ENCODE peak calls at places on chromosome 17, in five cellular contexts. E is effector CD4-positive, alpha-beta T cell; D is T-helper 17 cell; X is stimulated activated naive B cell treated with anti-CD40 and anti-IgM and Interleukin-4, amounts not matched to agents 10 μg/mL and 1 μg/mL and 100 μg/mL, for 72 hours; Z is amniotic epithelial cell. N is an unnamed sample.
A peak's percentile ranks its signal among the peaks of the same experiment; 100 is the strongest.

GRCh38 chr17:32314636-32315035 is 27.3 kb downstream of the C17orf75 start:
- DNase-seq in E (no peak), D (no peak), X (no peak), Z (no peak), N (no peak)

GRCh38 chr17:39114744-39115534 is 36.5 kb downstream of the PLXDC1 start:
- DNase-seq in E (no peak), D (no peak), X (no peak), Z (peak; percentile 60), N (no peak)

GRCh38 chr17:49708515-49709161 is 874 bp upstream of the SLC35B1 start:
- DNase-seq in E (no peak), D (no peak), X (no peak), Z (peak; percentile 55), N (no peak)

GRCh38 chr17:13518271-13519000 is 83.3 kb downstream of the HS3ST3A1 start:
- DNase-seq in E (no peak), D (no peak), X (no peak), Z (peak; percentile 91), N (no peak)

GRCh38 chr17:4853195-4853762 is 20.1 kb downstream of the MINK1 start:
- DNase-seq in E (no peak), D (no peak), X (no peak), Z (peak; percentile 71), N (no peak)

GRCh38 chr17:80818871-80819270 is 172.8 kb upstream of the CHMP6 start:
- DNase-seq in E (no peak), D (no peak), X (no peak), Z (no peak), N (no peak)

GRCh38 chr17:2704890-2705248 is 6.7 kb downstream of the CLUH start:
- DNase-seq in E (no peak), D (no peak), X (no peak), Z (no peak), N (no peak)

GRCh38 chr17:80970044-80970761 is 21.4 kb upstream of the CHMP6 start:
- DNase-seq in E (peak; percentile 24), D (peak; percentile 37), X (no peak), Z (no peak), N (peak; percentile 82)

GRCh38 chr17:57518587-57519118 is 226.4 kb downstream of the CCDC182 start:
- DNase-seq in E (no peak), D (no peak), X (no peak), Z (no peak), N (no peak)

GRCh38 chr17:14125518-14126125 is 56.3 kb downstream of the COX10 start:
- DNase-seq in E (no peak), D (no peak), X (no peak), Z (no peak), N (no peak)

GRCh38 chr17:1313270-1314005 is 34.0 kb downstream of the TRARG1 start:
- DNase-seq in E (no peak), D (no peak), X (no peak), Z (peak; percentile 78), N (no peak)

GRCh38 chr17:76752006-76752405 is 14.1 kb downstream of the MFSD11 start:
- DNase-seq in E (peak; percentile 29), D (no peak), X (no peak), Z (no peak), N (no peak)

GRCh38 chr17:41467546-41467945 is 360 bp upstream of the KRT32 start:
- DNase-seq in E (no peak), D (no peak), X (no peak), Z (no peak), N (no peak)

GRCh38 chr17:51876986-51877385 is 281.5 kb downstream of the CA10 start:
- DNase-seq in E (no peak), D (no peak), X (no peak), Z (no peak), N (no peak)

GRCh38 chr17:73289549-73290254 is 22.1 kb downstream of the CDC42EP4 start:
- DNase-seq in E (no peak), D (no peak), X (no peak), Z (no peak), N (no peak)

GRCh38 chr17:14381606-14382005 is 80.7 kb downstream of the HS3ST3B1 start:
- DNase-seq in E (no peak), D (no peak), X (no peak), Z (no peak), N (no peak)

GRCh38 chr17:67151717-67152116 is 93.3 kb downstream of the HELZ start:
- DNase-seq in E (no peak), D (no peak), X (no peak), Z (peak; percentile 71), N (no peak)

GRCh38 chr17:2964370-2964769 is 99.0 kb downstream of the OR1D5 start:
- DNase-seq in E (no peak), D (no peak), X (no peak), Z (no peak), N (no peak)

GRCh38 chr17:17508641-17509591 is 12.7 kb upstream of the RASD1 start:
- DNase-seq in E (no peak), D (no peak), X (no peak), Z (no peak), N (no peak)

GRCh38 chr17:45739786-45740185 is 44.3 kb upstream of the CRHR1 start:
- DNase-seq in E (no peak), D (no peak), X (no peak), Z (no peak), N (no peak)

GRCh38 chr17:39979865-39980401 is 674 bp upstream of the PSMD3 start:
- DNase-seq in E (no peak), D (no peak), X (peak; percentile 17), Z (peak; percentile 75), N (no peak)

GRCh38 chr17:81962499-81963441 is 1.8 kb upstream of the NOTUM start:
- DNase-seq in E (no peak), D (no peak), X (no peak), Z (no peak), N (no peak)

GRCh38 chr17:50139950-50140885 is 10.3 kb upstream of the SAMD14 start:
- DNase-seq in E (peak; percentile 76), D (peak; percentile 77), X (peak; percentile 62), Z (peak; percentile 76), N (peak; percentile 87)

GRCh38 chr17:27613425-27613824 is 17.6 kb upstream of the LGALS9 start:
- DNase-seq in E (no peak), D (no peak), X (no peak), Z (no peak), N (no peak)

N was measured in GM10248.